ENCODE peak calls at places on chromosome 1, in seven cellular contexts. I, K, A, X, B, Q and N are unnamed samples.

GRCh38 chr1:183872406-183872805 is 67.5 kb downstream of the RGL1 start:
- DNase-seq in A (no peak), K (no peak), X (no peak), I (no peak), B (no peak), Q (no peak), N (peak)

GRCh38 chr1:20366076-20366765 is 75.5 kb downstream of the VWA5B1 start:
- DNase-seq in I (peak), A (no peak), K (no peak), B (no peak), Q (no peak), X (no peak), N (no peak)

GRCh38 chr1:207077470-207078377 is 10.9 kb upstream of the C4BPB start:
- DNase-seq in Q (no peak), X (peak), A (peak), B (peak), I (peak), K (peak), N (peak)

GRCh38 chr1:110657351-110657750 is 17.4 kb downstream of the KCNA3 start:
- DNase-seq in A (no peak), Q (no peak), K (no peak), X (no peak), B (no peak), I (no peak), N (no peak)

GRCh38 chr1:84715620-84716019 is 25.4 kb upstream of the SSX2IP start:
- DNase-seq in B (no peak), A (no peak), I (no peak), K (no peak), X (no peak), Q (no peak), N (no peak)

GRCh38 chr1:228958121-228958520 is 222.8 kb downstream of the RHOU start:
- DNase-seq in B (no peak), X (no peak), A (no peak), I (no peak), Q (no peak), K (no peak), N (peak)

GRCh38 chr1:246748006-246748405 is 23.8 kb downstream of the SCCPDH start:
- DNase-seq in K (no peak), X (peak), A (no peak), I (no peak), Q (no peak), B (no peak), N (no peak)

GRCh38 chr1:7585216-7585907 is 185.7 kb upstream of the VAMP3 start:
- DNase-seq in B (no peak), X (no peak), A (no peak), I (no peak), K (no peak), Q (no peak), N (no peak)

GRCh38 chr1:8061210-8061609 is 35.1 kb upstream of the ERRFI1 start:
- DNase-seq in B (peak), A (peak), I (no peak), K (no peak), Q (no peak), X (no peak), N (peak)

GRCh38 chr1:86912501-86912900 is 1.4 kb downstream of the SELENOF start:
- DNase-seq in A (no peak), K (peak), I (no peak), Q (no peak), B (no peak), X (no peak), N (peak)

GRCh38 chr1:183180634-183181056 is 5.4 kb upstream of the LAMC2 start:
- DNase-seq in I (peak), K (peak), Q (peak), A (peak), B (peak), X (no peak), N (peak)

DNA sequence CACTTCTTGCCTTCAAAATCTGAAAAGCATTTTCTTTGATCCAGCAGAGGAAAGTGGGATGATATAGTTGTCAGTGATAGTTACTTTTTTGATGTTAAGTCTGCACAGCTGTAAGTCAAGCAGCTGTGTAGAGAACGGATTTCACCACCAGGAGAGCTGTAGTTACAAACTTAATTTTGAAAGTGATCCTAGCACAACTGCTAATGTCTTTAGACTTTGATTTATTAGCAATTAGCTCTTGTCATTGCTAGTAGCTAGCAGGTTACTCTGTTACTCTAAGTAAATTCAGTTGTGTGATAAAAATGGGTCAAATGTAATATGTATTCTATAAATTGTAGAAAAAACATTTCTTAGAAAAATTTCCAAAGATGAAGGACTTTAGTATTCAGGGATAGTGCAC is 46.0 kb downstream of the ALG6 start:
- DNase-seq in K (no peak), B (no peak), A (no peak), X (no peak), Q (no peak), I (no peak), N (no peak)
- TF ChIP-seq CTCF in K (no peak), B (no peak), A (no peak), X (no peak), Q (no peak), I (no peak), N (peak)

GRCh38 chr1:47536646-47537118 is 98.8 kb downstream of the FOXD2 start:
- DNase-seq in X (no peak), A (no peak), K (no peak), I (no peak), B (no peak), Q (no peak), N (no peak)
- H3K4me3 ChIP-seq in X (no peak), A (no peak), K (no peak), I (no peak), B (no peak), Q (no peak), N (no peak)

GRCh38 chr1:109488201-109488600 is 4.5 kb downstream of the ATXN7L2 start:
- DNase-seq in I (no peak), A (no peak), K (no peak), Q (no peak), B (no peak), X (no peak), N (peak)
- TF ChIP-seq CTCF in I (no peak), A (no peak), K (no peak), Q (no peak), B (peak), X (no peak), N (peak)

GRCh38 chr1:107964397-107965111 is 426 bp downstream of the VAV3 start:
- DNase-seq in I (peak), B (no peak), Q (peak), X (no peak), K (peak), A (no peak), N (peak)

GRCh38 chr1:107963601-107964396 is 1.2 kb downstream of the VAV3 start:
- DNase-seq in I (peak), B (peak), K (peak), A (no peak), X (peak), Q (peak), N (peak)

GRCh38 chr1:107966550-107966949 is 1.6 kb upstream of the VAV3 start:
- DNase-seq in Q (no peak), X (no peak), A (no peak), B (no peak), K (no peak), I (no peak), N (no peak)

GRCh38 chr1:107965112-107965991 is at the start of gene VAV3:
- DNase-seq in B (peak), X (peak), Q (peak), K (peak), A (no peak), I (peak), N (peak)

GRCh38 chr1:107963009-107963408 is 2.0 kb downstream of the VAV3 start:
- DNase-seq in B (no peak), I (peak), Q (no peak), X (peak), K (no peak), A (no peak), N (no peak)
- H3K4me3 ChIP-seq in B (no peak), I (peak), Q (peak), X (peak), K (peak), A (no peak), N (no peak)

GRCh38 chr1:153400244-153400643 is 9.4 kb upstream of the S100A8 start:
- DNase-seq in X (peak), Q (no peak), K (no peak), B (no peak), A (no peak), I (no peak), N (no peak)
- TF ChIP-seq CTCF in X (no peak), Q (no peak), K (no peak), B (peak), A (peak), I (no peak), N (no peak)